ENCODE peak calls at places on chromosomes 4 and X, in seven cellular contexts. F is astrocyte of the spinal cord, S is NCI-H1694 treated with DMSO at 0.1 percent for 48 hours, U is GM23248, L is mammary epithelial cell, R is stomach, M is right lobe of liver. V is an unnamed sample.

GRCh38 chrX:39577976-39578962 is 519.5 kb downstream of the BCOR start:
- DNase-seq in L (no peak), S (peak), F (no peak), U (peak), M (no peak), R (peak), V (no peak)

GRCh38 chr4:155614111-155614762 is 52.4 kb upstream of the GUCY1A1 start:
- DNase-seq in M (no peak), L (peak), F (no peak), S (no peak), R (no peak), U (peak), V (no peak)

GRCh38 chr4:139607302-139608060 is 51.5 kb upstream of the SETD7 start:
- DNase-seq in S (no peak), F (no peak), L (no peak), R (no peak), U (peak), M (no peak), V (no peak)

GRCh38 chr4:55762815-55763214 is 56.8 kb upstream of the EXOC1L start:
- DNase-seq in M (no peak), S (no peak), R (no peak), L (no peak), F (no peak), U (no peak), V (no peak)

GRCh38 chr4:127634181-127634580 is 1.4 kb downstream of the INTU start:
- DNase-seq in R (no peak), F (peak), M (no peak), L (no peak), U (peak), S (no peak), V (no peak)

GRCh38 chrX:9515464-9515863 is 50.6 kb downstream of the TBL1X start:
- DNase-seq in S (no peak), F (no peak), R (no peak), U (no peak), L (no peak), M (no peak), V (no peak)

GRCh38 chr4:147362868-147363440 is 117.9 kb upstream of the EDNRA start:
- DNase-seq in L (peak), F (peak), U (no peak), S (no peak), M (peak), R (peak), V (peak)

GRCh38 chr4:73603854-73604584 is 16.2 kb downstream of the RASSF6 start:
- DNase-seq in R (no peak), M (no peak), L (no peak), F (no peak), S (no peak), U (no peak), V (no peak)

GRCh38 chr4:186813377-186814068 is 89.9 kb upstream of the FAT1 start:
- DNase-seq in S (no peak), R (no peak), M (no peak), F (no peak), L (no peak), U (no peak), V (no peak)

GRCh38 chr4:39936565-39937418 is 40.9 kb downstream of the PDS5A start:
- DNase-seq in S (no peak), R (no peak), F (no peak), L (peak), M (no peak), U (no peak), V (no peak)